ENCODE peak calls at places on chromosomes 1 and 21, in four cellular contexts. T is adrenal gland, I is iPS DF 6.9, L is esophagus squamous epithelium. G is an unnamed sample.
A peak's percentile ranks its signal among the peaks of the same experiment; 100 is the strongest.

GRCh38 chr1:224182057-224182865 is 779 bp upstream of the DEGS1 start:
- DNase-seq in L (no peak), T (no peak), I (no peak), G (no peak)

GRCh38 chr1:85372683-85373446 is 92.1 kb downstream of the DDAH1 start:
- DNase-seq in T (peak; percentile 22), I (no peak), L (no peak), G (no peak)

GRCh38 chr1:201302168-201302896 is 19.0 kb downstream of the PKP1 start:
- DNase-seq in T (no peak), L (no peak), I (no peak), G (no peak)

GRCh38 chr1:201351617-201352016 is 25.9 kb downstream of the TNNT2 start:
- DNase-seq in T (no peak), I (no peak), L (no peak), G (no peak)

GRCh38 chr1:60169206-60169605 is 95.6 kb upstream of the C1orf87 start:
- DNase-seq in I (no peak), L (no peak), T (no peak), G (no peak)

GRCh38 chr1:3978928-3979325 is 78.9 kb upstream of the C1orf174 start:
- DNase-seq in I (no peak), T (no peak), L (no peak), G (no peak)

GRCh38 chr1:59504281-59504680 is 207.4 kb downstream of the FGGY start:
- DNase-seq in L (no peak), T (no peak), I (no peak), G (no peak)

GRCh38 chr1:91693542-91693941 is 192.4 kb downstream of the TGFBR3 start:
- DNase-seq in T (peak; percentile 83), I (no peak), L (no peak), G (peak; percentile 69)

GRCh38 chr1:41900611-41901444 is 17.9 kb downstream of the HIVEP3 start:
- DNase-seq in T (no peak), I (no peak), L (no peak), G (no peak)

GRCh38 chr1:225460737-225461532 is 33.1 kb upstream of the LBR start:
- DNase-seq in T (peak; percentile 7), I (no peak), L (no peak), G (no peak)

GRCh38 chr1:11690669-11691301 is 725 bp upstream of the DRAXIN start:
- DNase-seq in I (no peak), L (no peak), T (no peak), G (peak; percentile 26)

GRCh38 chr1:210241121-210241520 is 8.5 kb downstream of the SERTAD4 start:
- DNase-seq in T (no peak), I (no peak), L (no peak), G (no peak)

GRCh38 chr1:85058311-85058710 is 10.0 kb upstream of the MCOLN3 start:
- DNase-seq in L (no peak), T (no peak), I (no peak), G (no peak)

GRCh38 chr21:27817061-27817460 is 850.2 kb upstream of the ADAMTS5 start:
- DNase-seq in T (no peak), L (no peak), I (no peak), G (no peak)

GRCh38 chr1:40661678-40662077 is 3.8 kb downstream of the RIMS3 start:
- DNase-seq in L (no peak), T (no peak), I (no peak), G (no peak)

GRCh38 chr1:184937729-184938128 is 36.6 kb downstream of the NIBAN1 start:
- DNase-seq in T (no peak), I (no peak), L (no peak), G (no peak)

GRCh38 chr1:14915356-14916054 is 238.0 kb upstream of the TMEM51 start:
- DNase-seq in L (no peak), T (peak; percentile 49), I (no peak), G (peak; percentile 76)

GRCh38 chr1:53450225-53450624 is 9.0 kb upstream of the DMRTB1 start:
- DNase-seq in I (no peak), L (no peak), T (no peak), G (no peak)

GRCh38 chr1:56547473-56547872 is 31.9 kb downstream of the PLPP3 start:
- DNase-seq in T (no peak), L (no peak), I (no peak), G (no peak)

GRCh38 chr1:192485692-192486436 is 89.7 kb upstream of the RGS1 start:
- DNase-seq in L (no peak), T (peak; percentile 83), I (no peak), G (peak; percentile 57)

GRCh38 chr1:200411406-200412257 is 1.8 kb upstream of the ZNF281 start:
- DNase-seq in T (no peak), L (no peak), I (peak; percentile 87), G (no peak)

GRCh38 chr1:235450886-235451457 is 53.3 kb downstream of the B3GALNT2 start:
- DNase-seq in I (no peak), T (peak; percentile 53), L (no peak), G (no peak)

GRCh38 chr1:158353333-158354038 is at the start of gene CD1E:
- DNase-seq in I (no peak), L (no peak), T (no peak), G (no peak)

GRCh38 chr1:65734976-65735375 is 57.7 kb upstream of the PDE4B start:
- DNase-seq in I (no peak), T (no peak), L (no peak), G (no peak)

GRCh38 chr1:53543771-53544695 is 84.8 kb downstream of the DMRTB1 start:
- DNase-seq in L (no peak), I (no peak), T (no peak), G (no peak)

GRCh38 chr21:31725202-31725840 is 6.6 kb downstream of the SCAF4 start:
- DNase-seq in I (no peak), T (no peak), L (no peak), G (no peak)
- H3K27ac ChIP-seq in I (no peak overlapping the region), T (no peak overlapping the region), L (no peak overlapping the region), G (no peak overlapping the region)

GRCh38 chr21:32061755-32062154 is 188.9 kb downstream of the HUNK start:
- DNase-seq in T (no peak), L (no peak), I (no peak), G (no peak)

GRCh38 chr21:32065654-32066053 is 192.8 kb downstream of the HUNK start:
- DNase-seq in L (no peak), I (no peak), T (no peak), G (no peak)

GRCh38 chr21:32062591-32063227 is 189.9 kb downstream of the HUNK start:
- DNase-seq in L (no peak), T (no peak), I (no peak), G (no peak)

GRCh38 chr21:32064511-32064910 is 191.7 kb downstream of the HUNK start:
- DNase-seq in T (no peak), I (no peak), L (no peak), G (no peak)
- H3K27ac ChIP-seq in T (no peak overlapping the region), I (no peak overlapping the region), L (no peak overlapping the region), G (no peak overlapping the region)

GRCh38 chr1:93347319-93347899 is 1.7 kb downstream of the DR1 start:
- DNase-seq in I (no peak), L (no peak), T (no peak), G (no peak)
- H3K27ac ChIP-seq in I (no peak overlapping the region), L (peak overlapping the region; percentile 98), T (no peak overlapping the region), G (no peak overlapping the region)

GRCh38 chr1:178571807-178572206 is 58.9 kb downstream of the TEX35 start:
- DNase-seq in T (no peak), I (no peak), L (no peak), G (no peak)
- H3K27ac ChIP-seq in T (no peak overlapping the region), I (no peak overlapping the region), L (no peak overlapping the region), G (no peak overlapping the region)

GRCh38 chr1:162663589-162664030 is 31.3 kb downstream of the DDR2 start:
- DNase-seq in L (no peak), I (no peak), T (peak; percentile 61), G (no peak)
- H3K27ac ChIP-seq in L (no peak overlapping the region), I (no peak overlapping the region), T (peak overlapping the region; percentile 18), G (peak overlapping the region; percentile 1)

GRCh38 chr1:20348326-20348910 is 57.7 kb downstream of the VWA5B1 start:
- DNase-seq in I (no peak), L (no peak), T (no peak), G (no peak)
- H3K27ac ChIP-seq in I (no peak overlapping the region), L (no peak overlapping the region), T (no peak overlapping the region), G (no peak overlapping the region)

GRCh38 chr1:89660086-89660946 is 27.4 kb downstream of the LRRC8C start:
- DNase-seq in L (no peak), T (no peak), I (no peak), G (no peak)
- H3K27ac ChIP-seq in L (peak overlapping the region; percentile 47), T (no peak overlapping the region), I (no peak overlapping the region), G (no peak overlapping the region)

GRCh38 chr1:36301220-36301619 is 4.9 kb upstream of the SH3D21 start:
- DNase-seq in T (no peak), L (no peak), I (no peak), G (no peak)
- H3K27ac ChIP-seq in T (no peak overlapping the region), L (peak overlapping the region; percentile 69), I (no peak overlapping the region), G (no peak overlapping the region)

GRCh38 chr21:46202592-46203202 is 18.4 kb upstream of the SPATC1L start:
- DNase-seq in T (peak; percentile 12), I (no peak), L (no peak), G (no peak)
- H3K27ac ChIP-seq in T (no peak overlapping the region), I (no peak overlapping the region), L (no peak overlapping the region), G (no peak overlapping the region)

GRCh38 chr1:95118019-95118499 is 904 bp downstream of the TLCD4 start:
- DNase-seq in L (no peak), T (no peak), I (no peak), G (peak; percentile 39)

GRCh38 chr1:95115708-95116137 is 1.4 kb upstream of the TLCD4 start:
- DNase-seq in I (no peak), L (no peak), T (no peak), G (no peak)

GRCh38 chr1:95116666-95117206 is 419 bp upstream of the TLCD4 start:
- DNase-seq in L (no peak), T (peak; percentile 70), I (peak; percentile 41), G (peak; percentile 78)

GRCh38 chr1:95113684-95114083 is 3.5 kb upstream of the TLCD4 start:
- DNase-seq in I (no peak), T (no peak), L (no peak), G (no peak)

GRCh38 chr1:95117207-95118018 is at the start of gene TLCD4:
- DNase-seq in I (peak; percentile 39), T (peak; percentile 67), L (no peak), G (peak; percentile 88)
- H3K27ac ChIP-seq in I (no peak within 1 kb of the TSS), T (no peak within 1 kb of the TSS), L (peak within 1 kb of the TSS; percentile 80), G (peak within 1 kb of the TSS; percentile 85)